ENCODE peak calls at places on chromosomes 4 and X, in six cellular contexts. W is HepG2; D is CD4-positive, alpha-beta T cell; N is aorta; K is hepatocyte; B is fibroblast of lung. U is an unnamed sample. For H3K9me3, the result is how much of the 10 kb centered on the place peaks cover.

GRCh38 chr4:5716391-5716790 is 5.4 kb downstream of the EVC start:
- DNase-seq in D (no peak), N (no peak), K (no peak), W (no peak), B (no peak), U (no peak)

GRCh38 chrX:77447339-77448149 is at the start of gene FGF16:
- DNase-seq in B (no peak), W (no peak), D (no peak), N (no peak), K (no peak), U (no peak)

GRCh38 chr4:148831945-148832344 is 389.7 kb upstream of the NR3C2 start:
- DNase-seq in B (peak), W (no peak), N (no peak), K (no peak), D (no peak), U (no peak)

GRCh38 chr4:10173754-10174749 is 57.5 kb upstream of the WDR1 start:
- DNase-seq in K (peak), N (peak), B (no peak), W (no peak), D (no peak), U (no peak)

GRCh38 chrX:108331126-108331909 is 106.9 kb downstream of the COL4A6 start:
- DNase-seq in D (no peak), W (peak), N (no peak), B (no peak), K (peak), U (no peak)

GRCh38 chrX:12206413-12206812 is 68.1 kb downstream of the FRMPD4 start:
- DNase-seq in W (no peak), D (no peak), B (no peak), N (no peak), K (no peak), U (no peak)

GRCh38 chr4:122874194-122874593 is 47.6 kb downstream of the FGF2 start:
- DNase-seq in N (no peak), W (peak), K (peak), B (peak), D (no peak), U (no peak)

GRCh38 chr4:1870578-1871443 is at the start of gene NSD2:
- DNase-seq in B (peak), K (peak), W (peak), D (peak), N (peak), U (peak)

GRCh38 chr4:48518143-48518542 is 28.1 kb downstream of the ZAR1 start:
- DNase-seq in K (no peak), W (no peak), D (no peak), N (no peak), B (no peak), U (no peak)

GRCh38 chrX:15384304-15384703 is at the start of gene VEGFD:
- DNase-seq in D (no peak), W (peak), B (peak), K (no peak), N (no peak), U (no peak)

GRCh38 chr4:182126567-182126966 is 116.6 kb upstream of the TENM3 start:
- DNase-seq in N (no peak), B (peak), K (no peak), D (no peak), W (no peak), U (no peak)

GRCh38 chr4:68736813-68737212 is 66.4 kb upstream of the UGT2B15 start:
- DNase-seq in W (peak), K (no peak), B (no peak), D (no peak), N (no peak), U (no peak)

GRCh38 chr4:100722866-100723459 is 205.1 kb upstream of the EMCN start:
- DNase-seq in D (no peak), N (no peak), W (no peak), B (no peak), K (no peak), U (no peak)

GRCh38 chr4:94489075-94489474 is 37.3 kb downstream of the PDLIM5 start:
- DNase-seq in D (no peak), W (no peak), B (no peak), K (no peak), N (no peak), U (no peak)

GRCh38 chrX:72247206-72247944 is 8.5 kb upstream of the ERCC6L start:
- DNase-seq in B (peak), D (no peak), K (peak), N (no peak), W (peak), U (no peak)

GRCh38 chr4:5524900-5525299 is 183.5 kb downstream of the EVC2 start:
- DNase-seq in K (no peak), D (no peak), W (no peak), B (peak), N (no peak), U (no peak)

DNA sequence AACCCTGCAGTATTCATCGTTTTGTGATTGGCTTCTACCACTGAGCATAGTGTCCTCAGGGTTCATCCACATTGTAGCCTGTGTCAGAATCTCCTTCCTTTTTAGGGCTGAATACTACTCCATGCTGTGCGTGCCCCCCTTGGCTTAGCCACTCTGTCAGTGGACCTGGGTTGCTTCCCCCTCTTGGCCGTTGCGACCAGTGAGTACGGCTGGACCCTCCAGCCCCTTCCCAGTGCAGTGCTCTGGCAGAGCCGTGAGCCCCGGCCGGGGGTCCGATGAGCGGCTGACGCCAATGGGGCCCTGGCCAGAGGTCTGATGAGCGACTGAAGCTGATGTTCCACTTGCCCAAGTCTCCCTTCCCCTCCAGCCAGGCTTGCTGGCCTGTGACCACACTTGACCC is 6.9 kb downstream of the BLOC1S4 start:
- DNase-seq in W (no peak), B (no peak), K (no peak), D (no peak), N (no peak), U (no peak)
- H3K9me3 ChIP-seq in W (under half), B (under half), K (under half), D (under half), N (under half), U (under half)

DNA sequence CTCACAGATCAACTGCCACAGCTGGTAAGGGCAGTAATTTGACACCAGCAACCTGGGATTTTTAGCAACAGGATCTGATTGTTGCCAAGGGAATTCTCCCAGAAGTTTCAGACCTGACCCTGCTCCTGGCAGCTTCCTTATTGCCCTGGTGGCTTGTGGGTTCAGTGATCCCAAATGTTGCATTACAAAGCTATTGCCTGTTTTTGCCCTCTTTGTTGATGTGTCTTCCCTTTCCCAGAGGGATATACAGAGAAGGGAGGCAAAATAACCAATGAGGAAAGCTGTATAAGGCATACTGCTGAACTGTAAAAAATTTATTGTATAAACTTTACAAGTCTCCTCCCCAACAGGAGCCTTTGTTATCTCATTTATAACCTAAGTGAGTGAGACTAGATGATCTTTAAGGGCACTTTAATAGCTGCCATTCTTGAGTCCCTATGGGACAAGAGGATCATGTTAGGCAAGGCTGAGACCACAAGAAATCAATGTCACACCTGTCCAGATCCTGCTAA is 22.2 kb downstream of the VSIG4 start:
- DNase-seq in N (no peak), W (no peak), B (no peak), D (no peak), K (no peak), U (no peak)
- H3K9me3 ChIP-seq in N (under half), W (under half), B (under half), D (under half), K (under half), U (under half)

GRCh38 chr4:128255906-128256305 is 31.7 kb downstream of the PGRMC2 start:
- DNase-seq in B (no peak), N (no peak), W (no peak), D (no peak), K (no peak), U (no peak)

GRCh38 chr4:128244379-128244778 is 43.2 kb downstream of the PGRMC2 start:
- DNase-seq in D (no peak), W (no peak), K (no peak), N (no peak), B (no peak), U (no peak)

GRCh38 chr4:128247906-128248305 is 39.7 kb downstream of the PGRMC2 start:
- DNase-seq in K (no peak), W (no peak), B (no peak), D (no peak), N (no peak), U (no peak)

GRCh38 chr4:128249787-128250668 is 37.6 kb downstream of the PGRMC2 start:
- DNase-seq in W (no peak), D (no peak), K (no peak), B (no peak), N (no peak), U (no peak)
- H3K9me3 ChIP-seq in W (under half), D (under half), K (under half), B (under half), N (under half), U (under half)

DNA sequence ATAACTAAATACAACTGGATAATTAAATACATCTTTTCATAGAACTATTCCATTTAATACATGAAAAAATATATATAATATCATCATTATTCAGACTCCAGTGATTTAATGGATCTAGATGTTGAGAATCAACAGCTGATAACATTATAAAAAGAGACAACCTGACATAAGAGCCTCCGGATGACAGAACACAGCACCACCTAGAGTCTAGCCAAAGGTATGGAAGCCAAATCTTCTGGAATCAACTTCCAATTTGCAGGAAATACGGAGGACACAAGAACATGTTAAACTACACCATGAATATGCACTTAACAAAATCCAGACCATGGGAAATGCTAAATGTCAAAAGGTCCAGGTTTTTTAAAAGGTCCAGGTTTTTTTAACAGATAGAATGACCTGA is 55.0 kb downstream of the LRBA start:
- DNase-seq in W (peak), K (peak), D (no peak), B (peak), N (no peak), U (no peak)
- H3K9me3 ChIP-seq in W (under half), K (under half), D (under half), B (under half), N (under half), U (under half)

GRCh38 chrX:29641461-29641860 is 573.9 kb upstream of the MAGEB2 start:
- DNase-seq in K (no peak), W (no peak), N (no peak), B (no peak), D (no peak), U (no peak)
- H3K9me3 ChIP-seq in K (under half), W (under half), N (under half), B (under half), D (under half), U (under half)

GRCh38 chr4:7226993-7227392 is 34.7 kb downstream of the SORCS2 start:
- DNase-seq in D (no peak), W (no peak), K (no peak), B (no peak), N (no peak), U (no peak)
- H3K9me3 ChIP-seq in D (under half), W (under half), K (under half), B (under half), N (under half), U (under half)

GRCh38 chr4:112357897-112358296 is 60.7 kb downstream of the ALPK1 start:
- DNase-seq in N (no peak), K (no peak), B (no peak), D (no peak), W (no peak), U (no peak)

GRCh38 chr4:112357453-112357852 is 60.3 kb downstream of the ALPK1 start:
- DNase-seq in K (no peak), N (no peak), D (no peak), B (no peak), W (no peak), U (no peak)

GRCh38 chr4:112358415-112358814 is 61.2 kb downstream of the ALPK1 start:
- DNase-seq in W (no peak), B (no peak), D (no peak), N (no peak), K (no peak), U (no peak)

GRCh38 chr4:112358952-112359749 is 62.0 kb downstream of the ALPK1 start:
- DNase-seq in N (no peak), K (no peak), D (no peak), B (no peak), W (no peak), U (no peak)

GRCh38 chr4:112361181-112361791 is 64.1 kb downstream of the ALPK1 start:
- DNase-seq in W (peak), K (no peak), N (no peak), B (no peak), D (no peak), U (no peak)
- H3K9me3 ChIP-seq in W (under half), K (under half), N (under half), B (under half), D (under half), U (under half)

GRCh38 chrX:49231333-49232000 is 1.7 kb downstream of the CACNA1F start:
- DNase-seq in D (no peak), N (peak), W (no peak), B (no peak), K (no peak), U (no peak)

GRCh38 chrX:49228185-49228584 is 5.0 kb downstream of the CACNA1F start:
- DNase-seq in B (no peak), W (no peak), K (no peak), D (no peak), N (no peak), U (no peak)

GRCh38 chrX:49233176-49233575 is at the start of gene CACNA1F:
- DNase-seq in N (peak), D (no peak), W (no peak), B (no peak), K (no peak), U (no peak)

GRCh38 chrX:49232525-49232924 is 615 bp downstream of the CACNA1F start:
- DNase-seq in N (no peak), B (no peak), K (no peak), D (no peak), W (no peak), U (no peak)

GRCh38 chrX:49230500-49231232 is 2.5 kb downstream of the CACNA1F start:
- DNase-seq in W (peak), D (peak), N (peak), B (no peak), K (peak), U (peak)
- H3K9me3 ChIP-seq in W (under half), D (under half), N (under half), B (under half), K (under half), U (under half)

U was measured in T-helper 17 cell.